ENCODE peak calls at places on chromosomes 7 and 10, in four cellular contexts. B, X, Z and K are unnamed samples.

GRCh38 chr7:138352570-138353461 is 107.2 kb upstream of the TRIM24 start:
- DNase-seq in B (no peak), X (no peak), Z (no peak), K (no peak)

GRCh38 chr7:24882989-24883631 is 96.9 kb downstream of the OSBPL3 start:
- DNase-seq in B (peak), X (no peak), Z (no peak), K (no peak)

GRCh38 chr10:93208717-93209464 is 135.2 kb downstream of the CYP26A1 start:
- DNase-seq in B (no peak), X (no peak), Z (no peak), K (no peak)

GRCh38 chr7:78438433-78438832 is 639.9 kb downstream of the PHTF2 start:
- DNase-seq in B (no peak), X (no peak), Z (no peak), K (no peak)

GRCh38 chr10:69130251-69130650 is 6.3 kb downstream of the VPS26A start:
- DNase-seq in B (no peak), X (no peak), Z (no peak), K (no peak)

GRCh38 chr10:18713077-18713476 is 53.8 kb downstream of the ARL5B start:
- DNase-seq in B (no peak), X (no peak), Z (no peak), K (no peak)

GRCh38 chr7:158394936-158395335 is 192.7 kb downstream of the PTPRN2 start:
- DNase-seq in B (no peak), X (peak), Z (peak), K (peak)

GRCh38 chr7:64892666-64893269 is 10.3 kb upstream of the ZNF273 start:
- DNase-seq in B (no peak), X (no peak), Z (no peak), K (no peak)

GRCh38 chr10:96740141-96740540 is 19.8 kb upstream of the PIK3AP1 start:
- DNase-seq in B (no peak), X (no peak), Z (no peak), K (no peak)
- TF ChIP-seq CTCF in B (no peak), X (no peak), Z (no peak), K (no peak)

GRCh38 chr7:127710635-127711034 is 58.6 kb downstream of the SND1 start:
- DNase-seq in B (no peak), X (no peak), Z (no peak), K (no peak)
- TF ChIP-seq CTCF in B (no peak), X (no peak), Z (no peak), K (no peak)

GRCh38 chr7:152341914-152342236 is 93.9 kb downstream of the KMT2C start:
- DNase-seq in B (no peak), X (no peak), Z (no peak), K (no peak)
- TF ChIP-seq CTCF in B (no peak), X (no peak), Z (no peak), K (no peak)

DNA sequence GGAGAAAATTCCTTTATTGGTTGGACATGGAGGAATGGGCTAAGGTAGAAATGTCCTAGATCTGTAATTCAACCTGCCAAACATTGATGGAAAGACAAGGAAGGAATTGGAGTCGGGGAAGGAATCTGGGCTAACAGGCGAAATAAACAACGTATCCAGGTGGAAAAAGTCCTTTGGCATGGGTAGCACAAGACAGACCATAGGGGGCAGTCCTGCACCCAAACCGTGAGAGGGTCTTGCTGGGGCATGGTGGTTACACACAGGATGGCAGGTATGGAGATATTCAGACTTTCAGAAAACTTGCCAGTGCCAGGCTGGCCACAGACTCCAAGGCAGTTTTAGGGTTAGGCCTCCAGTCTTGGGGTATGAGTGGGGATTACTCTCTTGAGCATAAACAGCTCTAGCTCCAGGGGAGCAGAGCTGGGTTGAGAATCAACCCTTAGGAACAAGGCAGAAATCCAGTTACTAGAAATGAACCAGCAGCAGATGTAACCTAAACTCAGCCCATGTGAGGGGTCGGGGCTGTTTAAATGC is 188.6 kb upstream of the GDF10 start:
- DNase-seq in B (no peak), X (no peak), Z (no peak), K (no peak)
- TF ChIP-seq CTCF in B (no peak), X (no peak), Z (no peak), K (no peak)

DNA sequence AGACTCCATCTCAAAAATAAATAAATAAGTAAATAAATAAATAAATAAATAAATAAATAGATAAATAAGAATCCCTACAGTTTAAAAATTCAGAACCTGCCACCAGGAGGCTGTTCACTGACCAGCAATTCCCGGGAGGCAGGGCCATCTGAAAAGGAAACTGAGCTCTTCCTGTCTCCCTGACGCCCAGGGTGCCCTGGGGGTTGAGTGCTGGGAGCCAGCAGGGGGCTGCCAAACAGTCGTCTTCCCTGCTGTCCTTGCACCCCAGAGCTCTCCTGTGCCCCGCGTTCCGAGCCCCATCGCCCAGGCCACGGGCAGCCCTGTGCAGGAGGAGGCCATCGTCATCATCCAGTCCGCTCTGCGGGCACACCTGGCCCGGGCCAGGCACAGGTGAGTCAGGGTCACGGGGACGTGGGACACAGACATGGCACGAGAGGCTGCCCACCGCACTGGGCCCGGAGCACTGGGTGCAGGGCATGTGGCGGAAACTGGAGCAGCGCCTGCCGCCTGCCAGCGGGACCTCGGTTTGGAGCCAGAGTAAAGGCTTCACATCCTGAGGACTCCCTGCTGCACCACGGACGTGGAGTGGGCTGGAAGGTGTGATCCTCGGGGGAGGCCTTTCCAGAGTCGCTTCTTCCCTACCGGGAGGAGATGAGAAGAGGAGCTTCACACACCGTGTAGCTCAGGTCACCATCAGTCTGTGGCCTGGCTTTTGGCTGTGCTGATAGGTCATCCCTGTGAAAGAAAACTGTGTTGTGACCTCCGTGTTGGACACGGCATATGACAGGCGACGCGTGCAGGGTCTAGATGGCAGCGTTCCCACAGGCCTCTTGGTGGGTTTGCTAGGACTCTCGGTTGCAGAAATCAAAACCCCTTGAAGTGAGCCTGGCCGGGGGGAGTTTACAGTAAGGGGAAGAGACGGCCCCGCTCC is 25.9 kb upstream of the TTYH3 start:
- DNase-seq in B (no peak), X (no peak), Z (no peak), K (no peak)
- TF ChIP-seq CTCF in B (no peak), X (no peak), Z (no peak), K (peak)

DNA sequence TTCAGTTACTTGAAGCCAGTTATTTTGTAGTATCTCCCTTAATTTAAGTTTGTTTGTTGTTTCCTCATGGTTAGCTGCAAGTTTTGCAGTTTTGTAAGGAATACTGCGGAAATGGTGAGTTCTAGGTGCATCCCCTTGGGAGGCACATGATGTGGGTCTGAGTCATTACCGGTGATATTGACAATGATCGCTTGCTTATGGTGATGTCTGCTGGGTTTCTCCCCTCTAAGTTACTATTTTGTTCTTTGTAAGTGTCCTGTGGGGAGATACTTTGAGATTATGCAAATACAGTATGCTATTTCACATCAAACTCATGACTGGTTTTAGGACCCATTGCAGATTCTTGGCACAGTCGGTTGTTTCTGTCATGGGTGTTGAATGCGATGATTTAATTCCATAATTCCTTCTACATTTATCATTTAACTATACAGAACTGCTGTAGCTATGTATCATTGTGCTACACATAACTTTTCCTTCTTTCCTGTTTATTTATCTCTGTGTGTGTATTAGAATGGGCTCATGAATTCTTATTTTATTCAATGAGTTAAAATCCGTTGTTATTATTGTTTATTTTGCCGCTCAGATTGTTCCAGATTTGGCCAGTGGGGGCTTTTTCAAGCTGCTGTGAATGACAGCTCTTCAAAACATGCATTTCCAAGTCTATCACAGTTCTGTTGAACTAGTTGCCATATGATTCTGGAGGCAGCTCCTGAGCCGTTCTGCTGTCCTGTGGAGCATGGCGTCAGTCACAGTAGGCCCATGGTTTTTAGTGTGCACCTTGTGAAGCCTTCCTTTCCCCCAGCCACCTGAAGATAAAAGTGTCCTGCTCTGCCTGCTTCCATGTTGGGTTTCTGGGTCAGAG is 18.4 kb downstream of the TSPAN14 start:
- DNase-seq in B (no peak), X (no peak), Z (no peak), K (no peak)
- TF ChIP-seq CTCF in B (no peak), X (no peak), Z (no peak), K (no peak)

GRCh38 chr7:150378115-150378852 is 846 bp upstream of the ZNF775 start:
- DNase-seq in B (no peak), X (peak), Z (peak), K (peak)
- TF ChIP-seq CTCF in B (no peak), X (peak), Z (peak), K (no peak)

GRCh38 chr10:91226093-91226492 is 5.6 kb downstream of the PCGF5 start:
- DNase-seq in B (no peak), X (no peak), Z (no peak), K (no peak)
- TF ChIP-seq CTCF in B (no peak), X (no peak), Z (no peak), K (no peak)

GRCh38 chr7:135414850-135415439 is 95.0 kb downstream of the CNOT4 start:
- DNase-seq in B (no peak), X (no peak), Z (peak), K (no peak)
- TF ChIP-seq CTCF in B (no peak), X (no peak), Z (peak), K (peak)

GRCh38 chr10:112532053-112532658 is 85.1 kb downstream of the VTI1A start:
- DNase-seq in B (no peak), X (no peak), Z (no peak), K (no peak)
- TF ChIP-seq CTCF in B (no peak), X (no peak), Z (no peak), K (no peak)